ENCODE peak calls at places on chromosome 22, in eight cellular contexts. N is body of pancreas, V is neural crest cell, Q is RWPE1, O is pancreas, Z is tibial artery, W is choroid plexus epithelial cell, M is lower leg skin. R is an unnamed sample.

GRCh38 chr22:29096736-29097669 is 24.2 kb downstream of the KREMEN1 start:
- DNase-seq in Q (no peak), N (peak), V (peak), O (no peak), W (peak), Z (no peak), M (no peak), R (no peak)

GRCh38 chr22:22702159-22702873 is 57.9 kb downstream of the GGTLC2 start:
- DNase-seq in O (no peak), W (no peak), N (no peak), M (no peak), V (no peak), Q (no peak), Z (no peak), R (no peak)

GRCh38 chr22:30605449-30606110 is 1.4 kb upstream of the TCN2 start:
- DNase-seq in W (peak), Z (peak), O (peak), Q (peak), V (peak), M (peak), N (peak), R (no peak)

GRCh38 chr22:37610480-37611148 is 2.0 kb downstream of the GGA1 start:
- DNase-seq in W (no peak), O (no peak), M (no peak), V (no peak), Z (no peak), Q (no peak), N (no peak), R (no peak)

GRCh38 chr22:20787746-20788626 is 14.1 kb downstream of the SERPIND1 start:
- DNase-seq in M (no peak), Q (no peak), Z (no peak), V (no peak), N (no peak), O (no peak), W (no peak), R (no peak)

GRCh38 chr22:38788016-38788415 is 5.9 kb downstream of the DNAL4 start:
- DNase-seq in Z (no peak), O (no peak), Q (no peak), V (no peak), M (no peak), W (peak), N (no peak), R (no peak)

GRCh38 chr22:18032455-18033101 is 8.2 kb upstream of the MICAL3 start:
- DNase-seq in Z (no peak), M (no peak), W (no peak), N (no peak), O (no peak), V (no peak), Q (peak), R (no peak)

GRCh38 chr22:22720201-22720723 is 75.8 kb downstream of the GGTLC2 start:
- DNase-seq in Q (no peak), N (no peak), Z (no peak), V (peak), O (no peak), W (peak), M (no peak), R (no peak)

GRCh38 chr22:22945195-22945594 is 57.6 kb downstream of the IGLL5 start:
- DNase-seq in V (no peak), Q (no peak), W (no peak), M (no peak), O (no peak), N (no peak), Z (no peak), R (no peak)

GRCh38 chr22:29813126-29813525 is 24.9 kb downstream of the ASCC2 start:
- DNase-seq in Z (no peak), O (no peak), N (no peak), W (no peak), V (no peak), Q (no peak), M (no peak), R (no peak)

GRCh38 chr22:31106651-31107205 is 640 bp downstream of the SELENOM start:
- DNase-seq in V (no peak), Q (no peak), Z (peak), O (peak), N (no peak), M (no peak), W (peak), R (no peak)

GRCh38 chr22:37428649-37429586 is 1.6 kb upstream of the ELFN2 start:
- DNase-seq in W (peak), M (no peak), V (peak), N (no peak), Z (no peak), O (no peak), Q (no peak), R (peak)

GRCh38 chr22:20607157-20607907 is 99.9 kb downstream of the MED15 start:
- DNase-seq in W (no peak), M (no peak), N (no peak), O (no peak), V (no peak), Q (no peak), Z (no peak), R (no peak)

GRCh38 chr22:17861909-17862308 is 87.6 kb upstream of the BID start:
- DNase-seq in V (no peak), Q (no peak), M (no peak), N (no peak), W (no peak), O (no peak), Z (no peak), R (no peak)

GRCh38 chr22:34297536-34298120 is 377.4 kb upstream of the LARGE1 start:
- DNase-seq in N (peak), V (no peak), M (no peak), O (no peak), W (no peak), Q (no peak), Z (no peak), R (no peak)

GRCh38 chr22:50522806-50523438 is 2.5 kb downstream of the SCO2 start:
- DNase-seq in N (no peak), W (no peak), O (no peak), V (no peak), M (no peak), Q (no peak), Z (no peak), R (no peak)

GRCh38 chr22:49827853-49828598 is at the start of gene BRD1:
- DNase-seq in W (peak), O (no peak), M (no peak), V (no peak), Z (no peak), N (peak), Q (peak), R (no peak)

GRCh38 chr22:36864454-36865215 is 3.8 kb downstream of the NCF4 start:
- DNase-seq in Z (no peak), Q (no peak), V (no peak), M (no peak), O (no peak), W (no peak), N (no peak), R (no peak)

GRCh38 chr22:48631288-48631687 is 1196.4 kb downstream of the BRD1 start:
- DNase-seq in N (no peak), W (no peak), V (no peak), O (no peak), Z (no peak), Q (no peak), M (no peak), R (no peak)

GRCh38 chr22:48628891-48629559 is 1198.6 kb downstream of the BRD1 start:
- DNase-seq in Q (no peak), N (no peak), V (no peak), W (no peak), M (no peak), Z (no peak), O (no peak), R (no peak)

GRCh38 chr22:48629631-48630443 is 1197.8 kb downstream of the BRD1 start:
- DNase-seq in O (no peak), Z (no peak), M (no peak), V (no peak), Q (no peak), N (no peak), W (no peak), R (no peak)

GRCh38 chr22:48630444-48630777 is 1197.3 kb downstream of the BRD1 start:
- DNase-seq in Z (no peak), O (no peak), Q (no peak), W (no peak), V (no peak), M (no peak), N (no peak), R (no peak)

DNA sequence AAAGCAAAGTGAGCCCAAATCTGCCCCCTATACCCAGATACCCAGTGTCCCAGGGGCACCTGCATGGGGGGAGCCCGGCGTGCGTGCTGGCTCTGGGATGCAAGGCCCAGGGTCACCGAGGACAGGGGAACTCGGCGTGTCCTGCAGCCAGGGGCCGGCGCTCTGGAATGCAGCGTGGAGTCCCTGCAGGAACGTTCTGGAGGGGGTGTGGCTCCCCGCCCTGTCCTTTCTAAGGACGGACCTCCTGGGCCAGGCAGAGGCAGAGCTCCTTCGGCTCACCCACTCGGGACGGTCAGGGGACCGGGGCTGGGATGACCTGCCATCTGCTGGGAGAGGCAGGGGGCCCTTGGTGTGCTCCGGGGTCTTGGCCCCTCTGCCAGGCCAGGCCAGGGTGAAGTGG is 1196.8 kb downstream of the BRD1 start:
- DNase-seq in O (no peak), Q (no peak), M (no peak), W (no peak), Z (no peak), V (no peak), N (no peak), R (no peak)
- TF ChIP-seq CTCF in O (no peak), Q (no peak), M (no peak), W (no peak), Z (no peak), V (no peak), N (no peak), R (no peak)

GRCh38 chr22:40044870-40045834 is 50.4 kb downstream of the FAM83F start:
- DNase-seq in O (peak), V (no peak), Z (no peak), Q (peak), N (peak), M (no peak), W (peak), R (no peak)
- TF ChIP-seq CTCF in O (no peak), V (no peak), Z (no peak), Q (no peak), N (no peak), M (no peak), W (no peak), R (no peak)

GRCh38 chr22:45686842-45687241 is 15.2 kb downstream of the ATXN10 start:
- DNase-seq in Z (no peak), M (no peak), N (no peak), O (no peak), V (no peak), W (no peak), Q (no peak), R (no peak)

GRCh38 chr22:45690008-45690407 is 18.4 kb downstream of the ATXN10 start:
- DNase-seq in Q (no peak), M (no peak), W (no peak), V (no peak), N (no peak), Z (no peak), O (no peak), R (no peak)

GRCh38 chr22:45686004-45686403 is 14.4 kb downstream of the ATXN10 start:
- DNase-seq in N (no peak), Q (no peak), W (peak), V (no peak), O (no peak), Z (no peak), M (no peak), R (no peak)

GRCh38 chr22:45688606-45689080 is 17.0 kb downstream of the ATXN10 start:
- DNase-seq in Q (peak), N (peak), O (no peak), W (peak), M (no peak), V (no peak), Z (no peak), R (peak)

DNA sequence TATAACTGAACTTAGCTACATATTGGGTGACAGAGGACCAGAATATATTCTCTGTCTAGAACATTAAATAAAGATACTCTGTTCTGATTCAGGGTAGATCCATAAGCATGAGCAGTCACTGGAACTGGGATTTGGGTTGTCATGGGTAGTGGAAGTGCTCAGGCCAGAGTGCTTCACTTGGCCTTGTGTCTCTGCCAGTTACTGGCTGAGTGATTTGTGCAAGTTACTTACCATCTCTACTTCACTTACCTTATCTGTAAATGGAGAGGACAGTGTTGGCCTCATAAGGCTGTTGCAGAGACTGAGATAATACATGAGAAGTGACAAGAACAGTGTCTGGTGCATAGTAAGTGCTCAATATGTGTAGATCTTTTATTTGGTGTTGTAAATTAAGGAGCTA is 17.6 kb downstream of the ATXN10 start:
- DNase-seq in M (no peak), V (no peak), W (no peak), Z (no peak), O (no peak), N (no peak), Q (no peak), R (no peak)
- TF ChIP-seq CTCF in M (no peak), V (no peak), W (no peak), Z (no peak), O (no peak), N (no peak), Q (no peak), R (no peak)

DNA sequence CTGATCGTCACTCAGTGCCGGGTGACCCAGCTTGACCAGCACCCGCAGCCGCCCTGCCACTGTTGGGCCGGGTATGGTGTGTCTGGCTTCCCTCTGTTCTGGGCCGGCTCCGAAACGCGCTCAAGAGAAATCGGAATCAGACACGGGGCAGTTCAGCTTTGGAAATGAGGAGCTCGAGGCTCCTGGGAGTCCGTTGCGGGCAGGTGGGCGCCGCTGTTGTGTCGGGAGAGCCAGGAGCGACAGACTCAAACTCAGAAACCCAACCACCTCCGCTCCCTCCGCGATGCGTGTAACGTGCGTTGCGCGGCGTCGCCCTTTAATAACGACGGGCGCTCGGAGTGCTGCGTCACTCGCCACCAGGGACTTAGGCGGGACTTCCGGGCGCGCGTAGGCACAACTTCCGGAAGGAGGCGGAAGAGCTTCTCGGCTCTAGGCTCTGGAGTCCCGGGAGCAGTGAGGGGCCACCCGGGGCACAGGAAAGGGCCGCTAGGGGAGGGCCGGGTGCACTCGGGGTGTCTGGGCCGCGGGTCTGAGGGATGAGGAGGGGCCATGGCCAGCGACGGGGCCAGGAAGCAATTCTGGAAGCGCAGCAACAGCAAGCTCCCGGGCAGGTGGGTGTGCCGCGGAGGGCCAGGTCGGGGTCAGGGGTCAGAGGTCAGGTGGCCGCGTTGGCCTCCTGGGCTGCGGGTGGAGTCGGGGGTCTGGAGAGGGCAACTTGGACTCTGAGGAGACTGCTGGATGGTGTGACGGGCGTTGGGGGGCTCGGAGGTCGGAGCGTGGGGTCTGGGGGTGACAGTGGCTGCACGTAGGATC is at the start of gene TBC1D22A:
- DNase-seq in N (peak), M (peak), O (peak), Q (peak), V (peak), Z (peak), W (peak), R (peak)
- TF ChIP-seq CTCF in N (no peak), M (no peak), O (no peak), Q (no peak), V (peak), Z (peak), W (peak), R (no peak)

DNA sequence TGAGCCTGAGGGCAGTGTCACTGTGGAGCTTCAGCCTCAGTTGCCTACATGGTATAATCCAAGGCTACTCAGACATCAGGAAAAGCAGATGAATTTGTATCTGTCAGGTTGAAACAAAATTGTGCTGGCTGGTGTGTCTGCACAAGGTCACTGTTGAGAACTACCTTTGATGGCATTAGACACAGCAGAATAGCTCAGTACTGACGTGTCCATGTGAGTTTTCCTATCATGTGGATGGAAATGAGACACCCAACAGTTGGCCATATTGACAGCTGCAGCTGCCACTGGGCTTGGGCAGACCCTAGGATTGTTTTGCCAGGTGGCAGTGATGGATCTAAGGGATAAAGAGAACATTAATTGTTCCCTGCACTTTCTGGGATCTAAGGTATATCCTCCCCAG is 15.8 kb downstream of the CCDC134 start:
- DNase-seq in M (no peak), W (no peak), V (no peak), Q (no peak), N (no peak), O (no peak), Z (no peak), R (no peak)
- TF ChIP-seq CTCF in M (no peak), W (no peak), V (no peak), Q (no peak), N (no peak), O (no peak), Z (no peak), R (no peak)

GRCh38 chr22:45183974-45184373 is 20.2 kb downstream of the NUP50 start:
- DNase-seq in N (no peak), M (no peak), Z (no peak), O (no peak), W (no peak), V (no peak), Q (no peak), R (no peak)
- TF ChIP-seq CTCF in N (no peak), M (no peak), Z (no peak), O (no peak), W (no peak), V (no peak), Q (no peak), R (no peak)

GRCh38 chr22:27148886-27149470 is 491.6 kb downstream of the MIAT start:
- DNase-seq in N (no peak), W (no peak), Z (no peak), V (no peak), O (no peak), Q (no peak), M (no peak), R (no peak)

GRCh38 chr22:27151407-27151806 is 494.0 kb downstream of the MIAT start:
- DNase-seq in V (no peak), W (no peak), M (no peak), N (no peak), Z (no peak), Q (no peak), O (no peak), R (no peak)

GRCh38 chr22:27149886-27150529 is 492.6 kb downstream of the MIAT start:
- DNase-seq in O (no peak), Z (no peak), M (no peak), Q (no peak), V (no peak), N (no peak), W (peak), R (no peak)

GRCh38 chr22:27152033-27152432 is 494.6 kb downstream of the MIAT start:
- DNase-seq in O (no peak), W (no peak), Z (no peak), Q (no peak), N (no peak), M (no peak), V (no peak), R (no peak)

GRCh38 chr22:27150530-27150909 is 493.1 kb downstream of the MIAT start:
- DNase-seq in M (no peak), Z (peak), O (no peak), Q (no peak), V (no peak), W (no peak), N (no peak), R (no peak)
- TF ChIP-seq CTCF in M (no peak), Z (no peak), O (no peak), Q (no peak), V (no peak), W (no peak), N (no peak), R (no peak)